ENCODE peak calls at places on chromosomes 12 and 14, in nine cellular contexts. One of them, this sample, is unnamed.
A peak's percentile ranks its signal among the peaks of the same experiment; 100 is the strongest.

GRCh38 chr12:93776581-93777018 is 99.4 kb downstream of the CRADD start:
- DNase-seq in cardiac muscle cell: peak; percentile 97
- DNase-seq in left ventricle myocardium inferior: no peak
- DNase-seq in dorsolateral prefrontal cortex: no peak
- DNase-seq in neural progenitor cell: no peak
- DNase-seq in A549: no peak
- DNase-seq in BE2C: no peak
- DNase-seq in MM.1S: no peak
- DNase-seq in foreskin fibroblast: peak; percentile 74
- DNase-seq in this sample: no peak

GRCh38 chr12:94089891-94090290 is 58.5 kb upstream of the PLXNC1 start:
- DNase-seq in BE2C: no peak
- DNase-seq in cardiac muscle cell: peak; percentile 89
- DNase-seq in A549: no peak
- DNase-seq in dorsolateral prefrontal cortex: no peak
- DNase-seq in neural progenitor cell: no peak
- DNase-seq in left ventricle myocardium inferior: no peak
- DNase-seq in MM.1S: no peak
- DNase-seq in foreskin fibroblast: peak; percentile 42
- DNase-seq in this sample: no peak

GRCh38 chr12:41476499-41476898 is 288.4 kb downstream of the PDZRN4 start:
- DNase-seq in neural progenitor cell: no peak
- DNase-seq in cardiac muscle cell: no peak
- DNase-seq in A549: no peak
- DNase-seq in dorsolateral prefrontal cortex: no peak
- DNase-seq in left ventricle myocardium inferior: no peak
- DNase-seq in BE2C: no peak
- DNase-seq in foreskin fibroblast: no peak
- DNase-seq in MM.1S: peak; percentile 69
- DNase-seq in this sample: no peak

GRCh38 chr14:36652542-36653201 is 9.0 kb upstream of the PAX9 start:
- DNase-seq in dorsolateral prefrontal cortex: no peak
- DNase-seq in BE2C: no peak
- DNase-seq in MM.1S: no peak
- DNase-seq in left ventricle myocardium inferior: no peak
- DNase-seq in foreskin fibroblast: no peak
- DNase-seq in A549: no peak
- DNase-seq in neural progenitor cell: no peak
- DNase-seq in cardiac muscle cell: no peak
- DNase-seq in this sample: no peak

GRCh38 chr12:67415473-67415872 is 146.3 kb downstream of the CAND1 start:
- DNase-seq in neural progenitor cell: peak; percentile 65
- DNase-seq in foreskin fibroblast: no peak
- DNase-seq in dorsolateral prefrontal cortex: no peak
- DNase-seq in cardiac muscle cell: peak; percentile 64
- DNase-seq in left ventricle myocardium inferior: no peak
- DNase-seq in A549: no peak
- DNase-seq in BE2C: no peak
- DNase-seq in MM.1S: no peak
- DNase-seq in this sample: no peak

GRCh38 chr14:49992901-49993335 is 100.0 kb downstream of the ARF6 start:
- DNase-seq in left ventricle myocardium inferior: no peak
- DNase-seq in dorsolateral prefrontal cortex: no peak
- DNase-seq in MM.1S: no peak
- DNase-seq in foreskin fibroblast: peak; percentile 95
- DNase-seq in A549: no peak
- DNase-seq in neural progenitor cell: no peak
- DNase-seq in BE2C: no peak
- DNase-seq in cardiac muscle cell: peak; percentile 40
- DNase-seq in this sample: no peak

GRCh38 chr14:95206534-95206933 is 49.2 kb upstream of the DICER1 start:
- DNase-seq in left ventricle myocardium inferior: no peak
- DNase-seq in foreskin fibroblast: no peak
- DNase-seq in A549: no peak
- DNase-seq in cardiac muscle cell: peak; percentile 28
- DNase-seq in neural progenitor cell: no peak
- DNase-seq in MM.1S: no peak
- DNase-seq in dorsolateral prefrontal cortex: no peak
- DNase-seq in BE2C: no peak
- DNase-seq in this sample: no peak

GRCh38 chr12:5201554-5202243 is 158.0 kb downstream of the KCNA5 start:
- DNase-seq in A549: no peak
- DNase-seq in cardiac muscle cell: no peak
- DNase-seq in neural progenitor cell: peak; percentile 64
- DNase-seq in left ventricle myocardium inferior: peak; percentile 44
- DNase-seq in dorsolateral prefrontal cortex: no peak
- DNase-seq in BE2C: peak; percentile 78
- DNase-seq in foreskin fibroblast: no peak
- DNase-seq in MM.1S: no peak
- DNase-seq in this sample: no peak

GRCh38 chr14:61523751-61524150 is 171.6 kb upstream of the HIF1A start:
- DNase-seq in BE2C: no peak
- DNase-seq in foreskin fibroblast: no peak
- DNase-seq in neural progenitor cell: no peak
- DNase-seq in A549: no peak
- DNase-seq in MM.1S: no peak
- DNase-seq in cardiac muscle cell: no peak
- DNase-seq in left ventricle myocardium inferior: no peak
- DNase-seq in dorsolateral prefrontal cortex: no peak
- DNase-seq in this sample: no peak

GRCh38 chr12:92162079-92162478 is 16.4 kb upstream of the BTG1 start:
- DNase-seq in cardiac muscle cell: no peak
- DNase-seq in A549: no peak
- DNase-seq in MM.1S: no peak
- DNase-seq in dorsolateral prefrontal cortex: no peak
- DNase-seq in left ventricle myocardium inferior: no peak
- DNase-seq in neural progenitor cell: no peak
- DNase-seq in BE2C: no peak
- DNase-seq in foreskin fibroblast: no peak
- DNase-seq in this sample: no peak

GRCh38 chr12:60174914-60175313 is 579.1 kb downstream of the SLC16A7 start:
- DNase-seq in left ventricle myocardium inferior: no peak
- DNase-seq in MM.1S: no peak
- DNase-seq in dorsolateral prefrontal cortex: no peak
- DNase-seq in cardiac muscle cell: no peak
- DNase-seq in foreskin fibroblast: peak; percentile 38
- DNase-seq in neural progenitor cell: no peak
- DNase-seq in A549: no peak
- DNase-seq in BE2C: no peak
- DNase-seq in this sample: no peak

GRCh38 chr14:103594265-103594664 is 31.5 kb downstream of the COA8 start:
- DNase-seq in foreskin fibroblast: peak; percentile 88
- DNase-seq in MM.1S: no peak
- DNase-seq in dorsolateral prefrontal cortex: peak; percentile 88
- DNase-seq in neural progenitor cell: peak; percentile 92
- DNase-seq in left ventricle myocardium inferior: peak; percentile 28
- DNase-seq in BE2C: peak; percentile 30
- DNase-seq in cardiac muscle cell: peak; percentile 91
- DNase-seq in A549: no peak
- DNase-seq in this sample: peak; percentile 76

GRCh38 chr14:45716506-45716905 is 463.5 kb upstream of the MIS18BP1 start:
- DNase-seq in dorsolateral prefrontal cortex: no peak
- DNase-seq in BE2C: peak; percentile 59
- DNase-seq in left ventricle myocardium inferior: no peak
- DNase-seq in cardiac muscle cell: no peak
- DNase-seq in A549: peak; percentile 2
- DNase-seq in neural progenitor cell: peak; percentile 65
- DNase-seq in MM.1S: no peak
- DNase-seq in foreskin fibroblast: no peak
- DNase-seq in this sample: no peak

DNA sequence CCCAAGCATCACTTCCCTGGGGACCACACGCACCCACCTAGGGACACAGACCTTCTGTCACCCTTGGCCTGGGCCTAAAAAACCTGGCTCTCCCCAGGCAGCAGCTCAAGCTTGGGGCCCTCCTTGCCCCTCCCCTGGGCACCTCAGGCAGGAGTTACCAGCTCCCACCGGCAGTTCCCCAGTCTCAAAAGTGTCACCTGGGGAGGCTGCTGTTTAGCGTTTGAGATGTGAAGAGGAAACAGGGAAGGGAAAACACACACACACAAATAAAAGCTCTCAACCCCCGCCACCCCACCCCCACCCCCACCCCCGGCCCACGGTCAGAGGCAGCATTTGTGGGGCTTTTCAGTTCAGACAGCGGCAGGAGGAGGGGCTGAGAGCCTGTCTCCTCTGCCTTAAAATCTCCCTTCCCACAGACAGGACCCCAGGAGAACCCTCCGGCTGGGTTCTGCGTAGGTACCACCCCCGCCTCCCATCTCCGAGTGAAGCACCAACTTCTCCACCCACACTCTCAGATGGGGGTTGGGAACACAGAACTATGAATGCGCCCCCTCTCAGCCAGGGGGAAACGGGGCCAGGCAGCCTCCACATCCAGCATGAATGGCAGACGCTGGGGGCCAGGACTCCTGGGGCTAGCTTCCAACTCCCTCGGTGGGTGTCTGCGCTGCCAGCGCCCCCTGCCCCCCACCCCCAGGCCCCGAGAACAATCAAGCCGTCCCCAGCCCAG is 3.0 kb downstream of the NCOR2 start:
- DNase-seq in BE2C: no peak
- DNase-seq in MM.1S: no peak
- DNase-seq in dorsolateral prefrontal cortex: no peak
- DNase-seq in A549: no peak
- DNase-seq in cardiac muscle cell: no peak
- DNase-seq in neural progenitor cell: peak; percentile 47
- DNase-seq in foreskin fibroblast: no peak
- DNase-seq in left ventricle myocardium inferior: no peak
- DNase-seq in this sample: no peak
- H3K4me3 ChIP-seq in BE2C: peak overlapping the region; percentile 43
- H3K4me3 ChIP-seq in MM.1S: no peak overlapping the region
- H3K4me3 ChIP-seq in dorsolateral prefrontal cortex: no peak overlapping the region
- H3K4me3 ChIP-seq in A549: no peak overlapping the region
- H3K4me3 ChIP-seq in cardiac muscle cell: peak overlapping the region; percentile 98
- H3K4me3 ChIP-seq in neural progenitor cell: peak overlapping the region; percentile 79
- H3K4me3 ChIP-seq in foreskin fibroblast: no peak overlapping the region
- H3K4me3 ChIP-seq in left ventricle myocardium inferior: no peak overlapping the region
- H3K4me3 ChIP-seq in this sample: peak overlapping the region; percentile 90

DNA sequence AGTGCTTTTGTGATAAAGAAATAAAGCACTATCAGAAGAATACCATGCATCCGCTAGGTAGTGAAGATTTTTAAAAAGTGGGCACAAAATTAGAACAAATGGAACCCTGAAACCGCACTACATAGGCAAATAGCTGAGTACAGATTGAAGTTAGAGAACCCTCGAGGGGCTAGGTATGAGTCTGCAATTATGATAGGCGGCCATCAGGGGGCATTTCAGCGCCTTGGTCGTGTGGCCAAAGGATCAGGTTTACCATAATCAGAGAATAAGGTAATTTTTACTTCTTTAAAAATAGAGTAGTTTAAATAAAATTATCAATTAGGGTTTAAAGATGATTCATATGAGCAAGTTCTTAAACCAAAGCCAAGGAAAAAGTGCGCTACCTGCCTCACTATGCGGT is 129.8 kb downstream of the TMX1 start:
- DNase-seq in MM.1S: peak; percentile 10
- DNase-seq in dorsolateral prefrontal cortex: no peak
- DNase-seq in neural progenitor cell: no peak
- DNase-seq in foreskin fibroblast: no peak
- DNase-seq in left ventricle myocardium inferior: no peak
- DNase-seq in A549: no peak
- DNase-seq in BE2C: peak; percentile 15
- DNase-seq in cardiac muscle cell: no peak
- DNase-seq in this sample: no peak
- TF ChIP-seq CTCF in MM.1S: peak; percentile 46
- TF ChIP-seq CTCF in dorsolateral prefrontal cortex: peak; percentile 33
- TF ChIP-seq CTCF in neural progenitor cell: peak; percentile 50
- TF ChIP-seq CTCF in foreskin fibroblast: no peak
- TF ChIP-seq CTCF in left ventricle myocardium inferior: peak; percentile 44
- TF ChIP-seq CTCF in A549: peak; percentile 49
- TF ChIP-seq CTCF in BE2C: peak; percentile 74
- TF ChIP-seq CTCF in cardiac muscle cell: peak; percentile 17
- TF ChIP-seq CTCF in this sample: no peak

DNA sequence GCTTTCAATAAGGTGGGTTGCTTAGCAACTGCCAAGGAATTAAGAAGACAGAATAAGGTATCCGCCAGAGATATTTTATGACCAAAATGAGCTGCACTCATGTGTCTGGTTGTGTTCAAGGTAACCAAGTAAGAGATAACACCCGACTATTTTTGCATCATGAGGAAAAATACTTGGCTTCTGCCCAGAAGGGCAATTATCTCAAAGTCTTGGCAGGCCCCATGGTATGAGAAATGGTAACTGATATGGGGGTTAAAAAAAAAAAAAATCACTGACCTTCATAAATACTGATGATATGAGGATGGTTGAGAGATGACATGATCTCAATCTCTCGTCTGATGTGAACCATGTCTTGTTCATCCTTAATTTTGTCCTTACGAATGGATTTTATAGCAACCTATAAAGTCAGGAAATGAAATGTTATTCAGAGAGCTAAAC is 32.6 kb downstream of the NUAK1 start:
- DNase-seq in MM.1S: no peak
- DNase-seq in dorsolateral prefrontal cortex: no peak
- DNase-seq in neural progenitor cell: no peak
- DNase-seq in BE2C: peak; percentile 21
- DNase-seq in cardiac muscle cell: peak; percentile 22
- DNase-seq in A549: no peak
- DNase-seq in left ventricle myocardium inferior: no peak
- DNase-seq in foreskin fibroblast: no peak
- DNase-seq in this sample: no peak
- H3K4me3 ChIP-seq in MM.1S: no peak overlapping the region
- H3K4me3 ChIP-seq in dorsolateral prefrontal cortex: no peak overlapping the region
- H3K4me3 ChIP-seq in neural progenitor cell: no peak overlapping the region
- H3K4me3 ChIP-seq in BE2C: no peak overlapping the region
- H3K4me3 ChIP-seq in cardiac muscle cell: no peak overlapping the region
- H3K4me3 ChIP-seq in A549: no peak overlapping the region
- H3K4me3 ChIP-seq in left ventricle myocardium inferior: no peak overlapping the region
- H3K4me3 ChIP-seq in foreskin fibroblast: no peak overlapping the region
- H3K4me3 ChIP-seq in this sample: no peak overlapping the region

GRCh38 chr14:77113644-77114043 is 15.6 kb downstream of the CIPC start:
- DNase-seq in foreskin fibroblast: no peak
- DNase-seq in left ventricle myocardium inferior: peak; percentile 64
- DNase-seq in MM.1S: no peak
- DNase-seq in A549: no peak
- DNase-seq in dorsolateral prefrontal cortex: no peak
- DNase-seq in cardiac muscle cell: no peak
- DNase-seq in neural progenitor cell: no peak
- DNase-seq in BE2C: no peak
- DNase-seq in this sample: no peak
- TF ChIP-seq CTCF in foreskin fibroblast: no peak
- TF ChIP-seq CTCF in left ventricle myocardium inferior: peak; percentile 49
- TF ChIP-seq CTCF in MM.1S: no peak
- TF ChIP-seq CTCF in A549: no peak
- TF ChIP-seq CTCF in dorsolateral prefrontal cortex: no peak
- TF ChIP-seq CTCF in cardiac muscle cell: no peak
- TF ChIP-seq CTCF in neural progenitor cell: no peak
- TF ChIP-seq CTCF in BE2C: no peak
- TF ChIP-seq CTCF in this sample: no peak

GRCh38 chr12:29322157-29322556 is 58.8 kb downstream of the ERGIC2 start:
- DNase-seq in neural progenitor cell: no peak
- DNase-seq in A549: no peak
- DNase-seq in left ventricle myocardium inferior: no peak
- DNase-seq in BE2C: no peak
- DNase-seq in cardiac muscle cell: no peak
- DNase-seq in dorsolateral prefrontal cortex: no peak
- DNase-seq in foreskin fibroblast: no peak
- DNase-seq in MM.1S: no peak
- DNase-seq in this sample: no peak
- H3K4me3 ChIP-seq in neural progenitor cell: no peak overlapping the region
- H3K4me3 ChIP-seq in A549: no peak overlapping the region
- H3K4me3 ChIP-seq in left ventricle myocardium inferior: no peak overlapping the region
- H3K4me3 ChIP-seq in BE2C: no peak overlapping the region
- H3K4me3 ChIP-seq in cardiac muscle cell: no peak overlapping the region
- H3K4me3 ChIP-seq in dorsolateral prefrontal cortex: no peak overlapping the region
- H3K4me3 ChIP-seq in foreskin fibroblast: no peak overlapping the region
- H3K4me3 ChIP-seq in MM.1S: no peak overlapping the region
- H3K4me3 ChIP-seq in this sample: no peak overlapping the region

GRCh38 chr12:123075591-123076171 is 75.2 kb downstream of the PITPNM2 start:
- DNase-seq in dorsolateral prefrontal cortex: no peak
- DNase-seq in left ventricle myocardium inferior: no peak
- DNase-seq in foreskin fibroblast: no peak
- DNase-seq in cardiac muscle cell: no peak
- DNase-seq in MM.1S: no peak
- DNase-seq in BE2C: peak; percentile 64
- DNase-seq in neural progenitor cell: peak; percentile 86
- DNase-seq in A549: no peak
- DNase-seq in this sample: no peak
- TF ChIP-seq CTCF in dorsolateral prefrontal cortex: peak; percentile 9
- TF ChIP-seq CTCF in left ventricle myocardium inferior: peak; percentile 22
- TF ChIP-seq CTCF in foreskin fibroblast: no peak
- TF ChIP-seq CTCF in cardiac muscle cell: no peak
- TF ChIP-seq CTCF in MM.1S: no peak
- TF ChIP-seq CTCF in BE2C: peak; percentile 34
- TF ChIP-seq CTCF in neural progenitor cell: no peak
- TF ChIP-seq CTCF in A549: no peak
- TF ChIP-seq CTCF in this sample: peak; percentile 35